ENCODE peak calls at places on chromosomes 3 and 15, in five cellular contexts. One of them, this sample, is unnamed.

GRCh38 chr3:99627062-99627826 is 11.2 kb upstream of the COL8A1 start:
- DNase-seq in frontal cortex: no peak
- DNase-seq in CD4-positive, alpha-beta memory T cell: no peak
- DNase-seq in A172: peak
- DNase-seq in body of pancreas: no peak
- DNase-seq in this sample: no peak

GRCh38 chr3:195762611-195763247 is 42.0 kb downstream of the MUC20 start:
- DNase-seq in CD4-positive, alpha-beta memory T cell: no peak
- DNase-seq in body of pancreas: no peak
- DNase-seq in A172: no peak
- DNase-seq in frontal cortex: peak
- DNase-seq in this sample: no peak

GRCh38 chr15:40415226-40415625 is 9.6 kb downstream of the IVD start:
- DNase-seq in frontal cortex: no peak
- DNase-seq in body of pancreas: no peak
- DNase-seq in CD4-positive, alpha-beta memory T cell: no peak
- DNase-seq in A172: no peak
- DNase-seq in this sample: no peak

GRCh38 chr3:124422805-124423204 is 307.4 kb upstream of the UMPS start:
- DNase-seq in frontal cortex: no peak
- DNase-seq in CD4-positive, alpha-beta memory T cell: no peak
- DNase-seq in A172: no peak
- DNase-seq in body of pancreas: no peak
- DNase-seq in this sample: no peak

GRCh38 chr3:123920868-123921267 is 36.7 kb upstream of the MYLK start:
- DNase-seq in body of pancreas: no peak
- DNase-seq in CD4-positive, alpha-beta memory T cell: no peak
- DNase-seq in frontal cortex: no peak
- DNase-seq in A172: no peak
- DNase-seq in this sample: no peak

GRCh38 chr3:38519651-38520050 is 23.5 kb downstream of the EXOG start:
- DNase-seq in CD4-positive, alpha-beta memory T cell: peak
- DNase-seq in body of pancreas: no peak
- DNase-seq in A172: no peak
- DNase-seq in frontal cortex: no peak
- DNase-seq in this sample: no peak

GRCh38 chr3:126781889-126782491 is 78.0 kb downstream of the CHCHD6 start:
- DNase-seq in CD4-positive, alpha-beta memory T cell: no peak
- DNase-seq in body of pancreas: no peak
- DNase-seq in A172: peak
- DNase-seq in frontal cortex: no peak
- DNase-seq in this sample: no peak

GRCh38 chr15:74917676-74918075 is 11.0 kb upstream of the FAM219B start:
- DNase-seq in A172: no peak
- DNase-seq in CD4-positive, alpha-beta memory T cell: no peak
- DNase-seq in frontal cortex: no peak
- DNase-seq in body of pancreas: no peak
- DNase-seq in this sample: no peak

GRCh38 chr15:74320358-74321247 is 46.8 kb downstream of the CYP11A1 start:
- DNase-seq in frontal cortex: no peak
- DNase-seq in body of pancreas: peak
- DNase-seq in A172: no peak
- DNase-seq in CD4-positive, alpha-beta memory T cell: no peak
- DNase-seq in this sample: peak

GRCh38 chr15:70127288-70127746 is 29.6 kb upstream of the TLE3 start:
- DNase-seq in A172: no peak
- DNase-seq in CD4-positive, alpha-beta memory T cell: no peak
- DNase-seq in body of pancreas: peak
- DNase-seq in frontal cortex: no peak
- DNase-seq in this sample: peak

GRCh38 chr3:35224571-35225280 is 414.6 kb upstream of the ARPP21 start:
- DNase-seq in A172: no peak
- DNase-seq in body of pancreas: no peak
- DNase-seq in frontal cortex: no peak
- DNase-seq in CD4-positive, alpha-beta memory T cell: no peak
- DNase-seq in this sample: no peak

GRCh38 chr3:37862219-37862711 is 585 bp downstream of the CTDSPL start:
- DNase-seq in A172: no peak
- DNase-seq in frontal cortex: peak
- DNase-seq in CD4-positive, alpha-beta memory T cell: no peak
- DNase-seq in body of pancreas: peak
- DNase-seq in this sample: no peak

GRCh38 chr3:114509756-114510155 is 215.9 kb downstream of the TIGIT start:
- DNase-seq in body of pancreas: no peak
- DNase-seq in CD4-positive, alpha-beta memory T cell: no peak
- DNase-seq in A172: no peak
- DNase-seq in frontal cortex: no peak
- DNase-seq in this sample: no peak

GRCh38 chr15:46127361-46127874 is 492.6 kb downstream of the SQOR start:
- DNase-seq in A172: no peak
- DNase-seq in frontal cortex: no peak
- DNase-seq in CD4-positive, alpha-beta memory T cell: no peak
- DNase-seq in body of pancreas: no peak
- DNase-seq in this sample: no peak

GRCh38 chr3:42701371-42702065 is 1.1 kb downstream of the HHATL start:
- DNase-seq in A172: peak
- DNase-seq in CD4-positive, alpha-beta memory T cell: peak
- DNase-seq in frontal cortex: no peak
- DNase-seq in body of pancreas: peak
- DNase-seq in this sample: peak

GRCh38 chr15:42726114-42726513 is 10.8 kb downstream of the CDAN1 start:
- DNase-seq in body of pancreas: no peak
- DNase-seq in CD4-positive, alpha-beta memory T cell: no peak
- DNase-seq in A172: no peak
- DNase-seq in frontal cortex: no peak
- DNase-seq in this sample: no peak

GRCh38 chr3:55622116-55622515 is 135.0 kb upstream of the WNT5A start:
- DNase-seq in body of pancreas: no peak
- DNase-seq in frontal cortex: no peak
- DNase-seq in A172: peak
- DNase-seq in CD4-positive, alpha-beta memory T cell: no peak
- DNase-seq in this sample: no peak

GRCh38 chr3:9563851-9564250 is 10.2 kb upstream of the LHFPL4 start:
- DNase-seq in frontal cortex: no peak
- DNase-seq in body of pancreas: no peak
- DNase-seq in A172: no peak
- DNase-seq in CD4-positive, alpha-beta memory T cell: no peak
- DNase-seq in this sample: no peak

GRCh38 chr3:152466784-152467183 is 198.1 kb downstream of the MBNL1 start:
- DNase-seq in frontal cortex: no peak
- DNase-seq in CD4-positive, alpha-beta memory T cell: no peak
- DNase-seq in A172: peak
- DNase-seq in body of pancreas: no peak
- DNase-seq in this sample: no peak

GRCh38 chr15:81304226-81304625 is 19.7 kb downstream of the STARD5 start:
- DNase-seq in body of pancreas: no peak
- DNase-seq in CD4-positive, alpha-beta memory T cell: peak
- DNase-seq in frontal cortex: no peak
- DNase-seq in A172: no peak
- DNase-seq in this sample: peak

GRCh38 chr3:149579838-149580542 is 77.8 kb downstream of the WWTR1 start:
- DNase-seq in body of pancreas: no peak
- DNase-seq in CD4-positive, alpha-beta memory T cell: no peak
- DNase-seq in A172: peak
- DNase-seq in frontal cortex: no peak
- DNase-seq in this sample: no peak

GRCh38 chr3:190697901-190698300 is 164.6 kb downstream of the GMNC start:
- DNase-seq in frontal cortex: no peak
- DNase-seq in CD4-positive, alpha-beta memory T cell: no peak
- DNase-seq in body of pancreas: no peak
- DNase-seq in A172: peak
- DNase-seq in this sample: no peak

GRCh38 chr3:140242818-140243276 is 307.9 kb downstream of the CLSTN2 start:
- DNase-seq in body of pancreas: peak
- DNase-seq in CD4-positive, alpha-beta memory T cell: no peak
- DNase-seq in frontal cortex: no peak
- DNase-seq in A172: peak
- DNase-seq in this sample: no peak

GRCh38 chr3:68447885-68448284 is 484.5 kb downstream of the TAFA4 start:
- DNase-seq in frontal cortex: no peak
- DNase-seq in A172: no peak
- DNase-seq in CD4-positive, alpha-beta memory T cell: no peak
- DNase-seq in body of pancreas: no peak
- DNase-seq in this sample: no peak

GRCh38 chr15:85795320-85795668 is 569 bp upstream of the KLHL25 start:
- DNase-seq in CD4-positive, alpha-beta memory T cell: no peak
- DNase-seq in body of pancreas: no peak
- DNase-seq in A172: no peak
- DNase-seq in frontal cortex: no peak
- DNase-seq in this sample: no peak

GRCh38 chr15:66737243-66738010 is 35.4 kb downstream of the SMAD6 start:
- DNase-seq in frontal cortex: no peak
- DNase-seq in body of pancreas: no peak
- DNase-seq in CD4-positive, alpha-beta memory T cell: no peak
- DNase-seq in A172: no peak
- DNase-seq in this sample: no peak

GRCh38 chr3:87186631-87187159 is 40.4 kb upstream of the CHMP2B start:
- DNase-seq in body of pancreas: no peak
- DNase-seq in CD4-positive, alpha-beta memory T cell: no peak
- DNase-seq in A172: no peak
- DNase-seq in frontal cortex: no peak
- DNase-seq in this sample: no peak

GRCh38 chr3:13776253-13777050 is 103.4 kb downstream of the WNT7A start:
- DNase-seq in CD4-positive, alpha-beta memory T cell: no peak
- DNase-seq in A172: no peak
- DNase-seq in frontal cortex: no peak
- DNase-seq in body of pancreas: no peak
- DNase-seq in this sample: no peak

This sample was measured in mucosa of gallbladder.